ENCODE peak calls at places on chromosomes 2 and 18, in eight cellular contexts. F, B, T, X, Q, W, V and U are unnamed samples.

GRCh38 chr18:77059294-77059916 is 73.2 kb downstream of the MBP start:
- DNase-seq in F (no peak), B (no peak), T (no peak), X (no peak), Q (peak; percentile 46), W (no peak), V (no peak), U (no peak)

GRCh38 chr18:14189858-14190257 is 57.6 kb upstream of the ZNF519 start:
- DNase-seq in F (no peak), B (no peak), T (no peak), X (no peak), Q (no peak), W (peak; percentile 18), V (no peak), U (no peak)

GRCh38 chr2:20465716-20466391 is 19.0 kb downstream of the RHOB start:
- DNase-seq in F (no peak), B (no peak), T (peak; percentile 25), X (no peak), Q (no peak), W (no peak), V (peak; percentile 15), U (no peak)

GRCh38 chr2:8576525-8577157 is 105.2 kb upstream of the ID2 start:
- DNase-seq in F (no peak), B (no peak), T (no peak), X (no peak), Q (no peak), W (no peak), V (peak; percentile 70), U (peak; percentile 59)

GRCh38 chr2:135050684-135051083 is 1.4 kb upstream of the RAB3GAP1 start:
- DNase-seq in F (no peak), B (no peak), T (no peak), X (peak; percentile 46), Q (no peak), W (no peak), V (no peak), U (no peak)

GRCh38 chr2:238387376-238387775 is 39.4 kb upstream of the ASB1 start:
- DNase-seq in F (no peak), B (no peak), T (no peak), X (no peak), Q (no peak), W (no peak), V (no peak), U (no peak)

GRCh38 chr2:166032361-166032760 is 78.8 kb upstream of the TTC21B start:
- DNase-seq in F (no peak), B (no peak), T (no peak), X (no peak), Q (no peak), W (no peak), V (no peak), U (no peak)

GRCh38 chr2:20665261-20666113 is 1.5 kb upstream of the GDF7 start:
- DNase-seq in F (no peak), B (no peak), T (peak; percentile 45), X (no peak), Q (no peak), W (no peak), V (no peak), U (peak; percentile 39)

GRCh38 chr2:241771286-241772062 is 5.1 kb upstream of the GAL3ST2 start:
- DNase-seq in F (no peak), B (peak; percentile 48), T (peak; percentile 70), X (no peak), Q (peak; percentile 71), W (no peak), V (no peak), U (peak; percentile 55)

GRCh38 chr2:42978887-42979415 is 186.6 kb upstream of the HAAO start:
- DNase-seq in F (no peak), B (no peak), T (no peak), X (no peak), Q (no peak), W (no peak), V (no peak), U (no peak)

GRCh38 chr2:103153580-103153979 is 391.7 kb downstream of the TMEM182 start:
- DNase-seq in F (no peak), B (no peak), T (no peak), X (no peak), Q (no peak), W (no peak), V (no peak), U (no peak)

GRCh38 chr2:226611944-226612318 is 187.7 kb downstream of the IRS1 start:
- DNase-seq in F (no peak), B (no peak), T (no peak), X (no peak), Q (no peak), W (no peak), V (no peak), U (no peak)

GRCh38 chr2:173427887-173428683 is 73.4 kb downstream of the CDCA7 start:
- DNase-seq in F (no peak), B (peak; percentile 11), T (no peak), X (peak; percentile 15), Q (no peak), W (no peak), V (no peak), U (no peak)

GRCh38 chr18:11800947-11801346 is 50.3 kb upstream of the CHMP1B start:
- DNase-seq in F (no peak), B (no peak), T (no peak), X (no peak), Q (no peak), W (no peak), V (no peak), U (no peak)

GRCh38 chr2:180184506-180184905 is 177.4 kb upstream of the CWC22 start:
- DNase-seq in F (no peak), B (no peak), T (no peak), X (no peak), Q (no peak), W (no peak), V (no peak), U (no peak)

GRCh38 chr2:179201884-179202283 is 62.7 kb downstream of the SESTD1 start:
- DNase-seq in F (no peak), B (no peak), T (no peak), X (no peak), Q (no peak), W (no peak), V (no peak), U (no peak)

GRCh38 chr2:40004336-40004735 is 225.3 kb upstream of the THUMPD2 start:
- DNase-seq in F (no peak), B (no peak), T (no peak), X (no peak), Q (no peak), W (no peak), V (no peak), U (no peak)

GRCh38 chr2:102826904-102827303 is 65.1 kb downstream of the TMEM182 start:
- DNase-seq in F (no peak), B (no peak), T (no peak), X (no peak), Q (no peak), W (no peak), V (no peak), U (no peak)

GRCh38 chr2:6917071-6917760 is at the start of gene RNF144A:
- DNase-seq in F (peak; percentile 75), B (peak; percentile 62), T (peak; percentile 86), X (peak; percentile 54), Q (peak; percentile 95), W (no peak), V (peak; percentile 69), U (peak; percentile 93)

GRCh38 chr18:28163201-28163778 is 13.6 kb downstream of the CDH2 start:
- DNase-seq in F (no peak), B (no peak), T (no peak), X (no peak), Q (no peak), W (peak; percentile 48), V (no peak), U (no peak)

GRCh38 chr18:49335677-49336076 is 124.8 kb downstream of the DYM start:
- DNase-seq in F (no peak), B (no peak), T (no peak), X (no peak), Q (no peak), W (no peak), V (no peak), U (no peak)
- TF ChIP-seq CTCF in F (peak; percentile 36), B (no peak), T (no peak), X (no peak), Q (peak; percentile 4), W (no peak), V (no peak), U (no peak)

DNA sequence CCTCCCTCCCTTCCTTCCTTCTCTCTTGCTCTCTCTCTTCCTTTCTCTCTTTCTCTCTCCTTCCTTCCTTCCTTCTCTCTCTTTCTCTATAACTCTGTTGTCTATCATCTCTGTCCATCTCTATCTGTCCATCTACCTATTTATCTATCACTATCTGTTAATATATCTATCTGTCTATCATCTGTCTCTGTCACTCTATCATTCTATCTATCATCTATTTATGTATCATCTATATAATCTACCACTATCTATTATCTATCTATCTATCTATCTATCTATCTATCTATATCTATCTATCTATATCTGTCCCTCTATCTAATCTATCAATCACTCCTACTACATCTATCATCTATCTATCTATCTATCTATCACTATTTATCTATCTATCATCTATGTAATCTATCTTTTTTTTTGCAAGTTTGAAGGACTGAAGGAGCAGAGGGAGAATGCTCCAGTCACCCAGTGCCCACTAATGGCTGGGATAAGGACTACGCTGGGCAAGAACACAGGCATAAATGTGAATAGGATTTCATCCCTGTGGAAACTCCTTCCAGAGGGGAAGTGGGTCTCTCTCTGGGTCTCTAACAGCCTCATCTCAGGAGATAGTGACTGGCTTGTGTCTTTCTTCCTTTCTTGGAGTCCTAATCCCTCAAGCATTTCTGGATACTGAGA is 427.0 kb downstream of the LPIN1 start:
- DNase-seq in F (no peak), B (no peak), T (no peak), X (no peak), Q (no peak), W (no peak), V (no peak), U (no peak)
- TF ChIP-seq CTCF in F (no peak), B (no peak), T (no peak), X (no peak), Q (no peak), W (peak; percentile 47), V (no peak), U (no peak)

DNA sequence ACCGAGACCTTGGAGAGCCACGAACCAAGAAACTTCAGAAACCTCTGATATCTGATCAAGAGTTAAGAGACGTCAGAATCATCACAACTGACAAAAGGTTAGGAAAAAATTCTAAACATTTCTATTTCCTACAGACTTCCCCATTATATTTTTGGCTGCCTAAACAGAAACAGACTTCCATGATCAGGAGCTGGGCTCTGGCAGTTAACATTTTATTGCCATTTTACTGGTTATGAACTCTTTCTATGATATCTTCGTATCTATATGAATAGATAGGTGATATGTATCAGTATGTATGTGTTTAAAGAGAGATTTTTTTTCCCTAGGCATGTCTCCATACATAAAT is 31.1 kb upstream of the PPP1R1C start:
- DNase-seq in F (no peak), B (no peak), T (no peak), X (no peak), Q (no peak), W (no peak), V (no peak), U (no peak)
- TF ChIP-seq CTCF in F (no peak), B (no peak), T (no peak), X (no peak), Q (no peak), W (no peak), V (no peak), U (no peak)

DNA sequence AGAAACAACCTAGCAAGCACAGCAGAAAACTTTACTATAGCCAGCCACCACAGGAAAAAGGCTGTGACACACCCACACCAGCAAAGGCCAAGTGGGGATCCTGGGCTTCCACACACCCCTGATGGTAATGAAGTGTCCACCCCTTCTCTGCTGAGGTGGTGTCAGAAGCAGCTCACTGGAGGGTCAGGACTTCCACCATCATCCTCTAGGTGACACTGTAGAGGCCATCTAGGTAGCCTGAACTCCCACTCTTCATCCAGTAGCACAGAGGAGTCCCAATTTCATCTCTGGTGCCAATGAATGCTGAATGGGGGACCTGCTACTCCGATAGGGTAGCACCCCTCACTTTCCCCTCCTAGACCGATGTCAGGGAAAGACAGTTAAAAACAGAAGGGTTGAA is 1544.4 kb downstream of the LRP1B start:
- DNase-seq in F (no peak), B (no peak), T (no peak), X (no peak), Q (peak; percentile 42), W (no peak), V (no peak), U (peak; percentile 22)
- TF ChIP-seq CTCF in F (peak; percentile 57), B (no peak), T (peak; percentile 42), X (no peak), Q (peak; percentile 38), W (peak; percentile 53), V (no peak), U (peak; percentile 64)